ENCODE peak calls at places on chromosomes 7 and 10, in five cellular contexts. B, U, O, D and C are unnamed samples.
A peak's percentile ranks its signal among the peaks of the same experiment; 100 is the strongest.

GRCh38 chr7:142916508-142916907 is 17.0 kb downstream of the TRPV5 start:
- DNase-seq in B (no peak), U (no peak), O (no peak), D (no peak), C (no peak)

GRCh38 chr10:73780301-73780700 is 1.5 kb upstream of the CHCHD1 start:
- DNase-seq in B (no peak), U (no peak), O (no peak), D (no peak), C (no peak)

GRCh38 chr7:1706721-1707613 is 36.9 kb downstream of the ELFN1 start:
- DNase-seq in B (peak; percentile 32), U (no peak), O (no peak), D (no peak), C (no peak)

GRCh38 chr10:75211007-75211735 is 575 bp downstream of the VDAC2 start:
- DNase-seq in B (no peak), U (no peak), O (peak; percentile 86), D (peak; percentile 73), C (no peak)

GRCh38 chr10:123272171-123272570 is 118.0 kb downstream of the BUB3 start:
- DNase-seq in B (no peak), U (no peak), O (no peak), D (peak; percentile 25), C (no peak)

GRCh38 chr10:71696635-71697326 is 22.8 kb downstream of the C10orf105 start:
- DNase-seq in B (peak; percentile 85), U (peak; percentile 61), O (peak; percentile 91), D (peak; percentile 47), C (peak; percentile 76)

GRCh38 chr10:43333653-43334052 is 37.8 kb upstream of the FXYD4 start:
- DNase-seq in B (no peak), U (no peak), O (no peak), D (no peak), C (no peak)

GRCh38 chr7:69871886-69872592 is 273.8 kb downstream of the AUTS2 start:
- DNase-seq in B (no peak), U (no peak), O (no peak), D (no peak), C (no peak)

GRCh38 chr10:78044179-78044578 is 10.5 kb downstream of the RPS24 start:
- DNase-seq in B (no peak), U (no peak), O (no peak), D (peak; percentile 47), C (no peak)

GRCh38 chr7:146702898-146703297 is 586.3 kb downstream of the CNTNAP2 start:
- DNase-seq in B (no peak), U (no peak), O (no peak), D (no peak), C (no peak)

GRCh38 chr10:44913312-44914079 is 2.4 kb downstream of the TMEM72 start:
- DNase-seq in B (peak; percentile 26), U (no peak), O (peak; percentile 75), D (no peak), C (no peak)

GRCh38 chr7:115678049-115678982 is 352.2 kb downstream of the TFEC start:
- DNase-seq in B (no peak), U (no peak), O (no peak), D (peak; percentile 65), C (no peak)

GRCh38 chr10:24718031-24718855 is 5.4 kb downstream of the ARHGAP21 start:
- DNase-seq in B (no peak), U (no peak), O (no peak), D (peak; percentile 77), C (no peak)

GRCh38 chr7:149753370-149754233 is 19.8 kb downstream of the ZNF467 start:
- DNase-seq in B (no peak), U (peak; percentile 40), O (peak; percentile 74), D (peak; percentile 44), C (peak; percentile 77)

GRCh38 chr10:86169066-86169465 is 197.5 kb downstream of the GRID1 start:
- DNase-seq in B (no peak), U (no peak), O (no peak), D (no peak), C (no peak)

GRCh38 chr10:93204494-93205485 is 131.1 kb downstream of the CYP26A1 start:
- DNase-seq in B (no peak), U (no peak), O (no peak), D (no peak), C (no peak)

GRCh38 chr7:88224596-88225275 is 4.9 kb upstream of the SRI start:
- DNase-seq in B (no peak), U (no peak), O (no peak), D (peak; percentile 78), C (no peak)

GRCh38 chr10:48684792-48685651 is at the start of gene WDFY4:
- DNase-seq in B (no peak), U (no peak), O (no peak), D (no peak), C (no peak)

GRCh38 chr10:7480742-7481381 is 70.0 kb upstream of the SFMBT2 start:
- DNase-seq in B (no peak), U (no peak), O (no peak), D (no peak), C (no peak)

GRCh38 chr7:129225206-129225930 is 538 bp downstream of the AHCYL2 start:
- DNase-seq in B (peak; percentile 75), U (peak; percentile 23), O (peak; percentile 63), D (peak; percentile 41), C (peak; percentile 61)

GRCh38 chr10:89119651-89120050 is 87.5 kb downstream of the CH25H start:
- DNase-seq in B (no peak), U (no peak), O (no peak), D (no peak), C (no peak)

GRCh38 chr7:140596751-140597424 is 43.7 kb downstream of the DENND2A start:
- DNase-seq in B (no peak), U (no peak), O (no peak), D (peak; percentile 51), C (no peak)

GRCh38 chr10:77304192-77304591 is 333.4 kb downstream of the KCNMA1 start:
- DNase-seq in B (no peak), U (no peak), O (no peak), D (no peak), C (no peak)

GRCh38 chr7:149855368-149856305 is 17.5 kb downstream of the ZNF862 start:
- DNase-seq in B (no peak), U (no peak), O (peak; percentile 68), D (peak; percentile 38), C (no peak)

GRCh38 chr10:36266923-36267322 is 624.8 kb upstream of the FZD8 start:
- DNase-seq in B (no peak), U (no peak), O (no peak), D (peak; percentile 90), C (no peak)

GRCh38 chr10:108303149-108303548 is 1138.6 kb upstream of the SORCS1 start:
- DNase-seq in B (no peak), U (no peak), O (no peak), D (peak; percentile 38), C (no peak)

GRCh38 chr10:132846631-132847415 is 60.9 kb upstream of the NKX6-2 start:
- DNase-seq in B (no peak), U (no peak), O (no peak), D (no peak), C (no peak)

GRCh38 chr10:130934333-130935035 is 377.0 kb downstream of the TCERG1L start:
- DNase-seq in B (no peak), U (no peak), O (no peak), D (no peak), C (no peak)

GRCh38 chr7:42734568-42734967 is 177.3 kb downstream of the C7orf25 start:
- DNase-seq in B (no peak), U (no peak), O (no peak), D (peak; percentile 24), C (no peak)

DNA sequence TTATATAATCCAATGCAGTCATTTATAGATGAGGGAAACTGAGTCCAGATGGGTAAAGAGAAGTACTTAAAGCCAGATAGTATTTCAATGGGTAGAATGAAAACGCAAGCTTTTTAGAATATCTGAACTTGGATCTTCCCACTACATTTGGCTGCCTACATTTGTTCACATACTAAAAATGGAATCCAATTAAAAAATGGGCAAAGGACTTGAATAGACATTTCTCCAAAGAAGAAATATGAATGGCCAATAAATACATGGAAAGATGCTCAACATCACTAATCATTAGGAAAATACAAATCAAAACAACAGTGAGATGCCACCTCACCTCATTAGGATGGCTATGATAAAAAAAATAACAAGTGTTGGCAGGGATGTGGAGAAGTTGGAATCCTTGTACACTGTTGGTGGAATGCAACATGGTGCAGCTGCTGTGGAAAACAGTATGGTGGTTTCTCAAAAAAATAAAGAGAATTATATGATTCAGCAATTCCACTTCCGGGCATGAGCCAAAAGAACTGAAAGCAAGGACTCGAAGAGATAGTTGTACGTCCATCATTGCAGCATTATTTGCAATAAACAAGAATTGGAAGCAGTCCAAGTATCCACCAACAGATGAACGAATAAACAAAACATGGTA is 188.0 kb downstream of the FRMD4A start:
- DNase-seq in B (no peak), U (no peak), O (no peak), D (no peak), C (no peak)
- TF ChIP-seq CTCF in B (no peak), U (no peak), O (no peak), D (no peak), C (no peak)

GRCh38 chr7:155804897-155805825 is 7.1 kb downstream of the SHH start:
- DNase-seq in B (peak; percentile 64), U (no peak), O (peak; percentile 98), D (peak; percentile 76), C (peak; percentile 94)
- TF ChIP-seq CTCF in B (peak; percentile 17), U (peak; percentile 41), O (peak; percentile 55), D (peak; percentile 56), C (peak; percentile 90)

DNA sequence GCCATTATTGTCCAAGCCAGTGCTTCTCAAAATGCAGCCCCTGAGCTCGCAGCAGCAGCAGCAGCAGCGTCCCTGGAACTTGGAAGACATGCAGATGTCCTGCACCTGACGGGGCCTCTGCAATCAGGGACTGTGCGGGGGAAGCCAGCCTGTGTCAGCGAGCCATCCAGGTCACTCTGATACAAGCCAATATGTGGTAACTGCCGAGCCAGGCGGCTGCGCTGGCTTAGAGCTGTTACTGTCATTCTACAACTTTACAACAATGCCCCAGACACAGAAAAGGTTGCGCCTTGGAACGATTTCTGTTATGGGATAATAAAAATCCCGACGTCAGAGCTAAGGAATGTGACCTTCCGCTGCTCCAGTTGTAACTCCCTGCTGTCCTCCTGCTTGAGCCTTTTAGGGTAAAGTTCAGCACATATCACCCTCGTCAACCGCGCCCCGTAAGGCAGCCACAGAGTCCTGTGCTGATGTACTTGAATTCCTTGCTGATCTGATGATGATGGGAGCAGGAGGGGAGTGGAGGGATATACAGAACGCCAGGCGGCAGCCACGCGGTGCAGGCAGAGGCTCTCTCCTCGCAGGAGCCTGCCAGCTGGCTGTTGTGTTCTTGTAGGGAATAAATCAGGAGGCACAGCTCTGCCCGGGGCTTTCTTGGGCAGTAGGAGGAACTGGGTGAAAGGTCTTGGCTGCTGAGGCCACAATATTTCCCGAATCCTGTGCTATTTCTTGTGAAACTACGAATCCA is 20.0 kb upstream of the CRYGN start:
- DNase-seq in B (peak; percentile 86), U (peak; percentile 79), O (no peak), D (peak; percentile 92), C (no peak)
- TF ChIP-seq CTCF in B (no peak), U (peak; percentile 48), O (no peak), D (peak; percentile 34), C (no peak)

GRCh38 chr10:50992356-50992866 is 81.9 kb upstream of the PRKG1 start:
- DNase-seq in B (no peak), U (peak; percentile 26), O (no peak), D (peak; percentile 14), C (peak; percentile 13)

GRCh38 chr10:50991496-50992355 is 82.6 kb upstream of the PRKG1 start:
- DNase-seq in B (peak; percentile 75), U (peak; percentile 72), O (no peak), D (no peak), C (peak; percentile 22)

GRCh38 chr10:50987934-50988333 is 86.4 kb upstream of the PRKG1 start:
- DNase-seq in B (no peak), U (no peak), O (no peak), D (no peak), C (no peak)

GRCh38 chr10:50990568-50991495 is 83.5 kb upstream of the PRKG1 start:
- DNase-seq in B (peak; percentile 73), U (peak; percentile 65), O (no peak), D (peak; percentile 87), C (peak; percentile 26)

GRCh38 chr10:50988792-50989191 is 85.5 kb upstream of the PRKG1 start:
- DNase-seq in B (no peak), U (no peak), O (no peak), D (peak; percentile 78), C (no peak)
- TF ChIP-seq CTCF in B (no peak), U (peak; percentile 61), O (no peak), D (peak; percentile 97), C (peak; percentile 45)